ENCODE peak calls at places on chromosome 2, in ten cellular contexts. One of them, this sample, is unnamed.

GRCh38 chr2:23488584-23488983 is 103.6 kb downstream of the KLHL29 start:
- DNase-seq in GM04504: no peak
- DNase-seq in body of pancreas: no peak
- DNase-seq in ecto neural progenitor cell: no peak
- DNase-seq in GM06990: no peak
- DNase-seq in kidney epithelial cell: no peak
- DNase-seq in hepatocyte: no peak
- DNase-seq in astrocyte: no peak
- DNase-seq in H7: no peak
- DNase-seq in T-helper 2 cell: no peak
- DNase-seq in this sample: no peak

GRCh38 chr2:10220045-10220444 is 82.7 kb upstream of the HPCAL1 start:
- DNase-seq in GM06990: no peak
- DNase-seq in T-helper 2 cell: no peak
- DNase-seq in astrocyte: no peak
- DNase-seq in GM04504: no peak
- DNase-seq in kidney epithelial cell: no peak
- DNase-seq in body of pancreas: no peak
- DNase-seq in hepatocyte: no peak
- DNase-seq in H7: no peak
- DNase-seq in ecto neural progenitor cell: no peak
- DNase-seq in this sample: no peak

GRCh38 chr2:181456660-181457120 is 496 bp upstream of the ITGA4 start:
- DNase-seq in H7: peak; percentile 36
- DNase-seq in astrocyte: peak; percentile 20
- DNase-seq in kidney epithelial cell: no peak
- DNase-seq in GM04504: no peak
- DNase-seq in T-helper 2 cell: peak; percentile 47
- DNase-seq in hepatocyte: peak; percentile 7
- DNase-seq in ecto neural progenitor cell: peak; percentile 58
- DNase-seq in GM06990: peak; percentile 84
- DNase-seq in body of pancreas: peak; percentile 61
- DNase-seq in this sample: no peak

GRCh38 chr2:68250196-68250595 is 2.1 kb downstream of the PPP3R1 start:
- DNase-seq in astrocyte: no peak
- DNase-seq in ecto neural progenitor cell: no peak
- DNase-seq in body of pancreas: no peak
- DNase-seq in hepatocyte: no peak
- DNase-seq in H7: no peak
- DNase-seq in GM06990: no peak
- DNase-seq in GM04504: no peak
- DNase-seq in T-helper 2 cell: no peak
- DNase-seq in kidney epithelial cell: no peak
- DNase-seq in this sample: no peak

GRCh38 chr2:110116033-110116710 is 550 bp upstream of the MALL start:
- DNase-seq in GM06990: no peak
- DNase-seq in hepatocyte: peak; percentile 50
- DNase-seq in ecto neural progenitor cell: peak; percentile 60
- DNase-seq in astrocyte: peak; percentile 64
- DNase-seq in T-helper 2 cell: no peak
- DNase-seq in H7: peak; percentile 84
- DNase-seq in body of pancreas: no peak
- DNase-seq in kidney epithelial cell: no peak
- DNase-seq in GM04504: peak; percentile 60
- DNase-seq in this sample: peak; percentile 41

GRCh38 chr2:134669731-134670669 is 48.8 kb downstream of the TMEM163 start:
- DNase-seq in T-helper 2 cell: peak; percentile 39
- DNase-seq in astrocyte: no peak
- DNase-seq in ecto neural progenitor cell: no peak
- DNase-seq in hepatocyte: no peak
- DNase-seq in GM04504: no peak
- DNase-seq in body of pancreas: peak; percentile 89
- DNase-seq in GM06990: no peak
- DNase-seq in H7: no peak
- DNase-seq in kidney epithelial cell: peak; percentile 26
- DNase-seq in this sample: no peak

GRCh38 chr2:233063269-233063975 is 3.3 kb downstream of the INPP5D start:
- DNase-seq in body of pancreas: no peak
- DNase-seq in astrocyte: no peak
- DNase-seq in GM04504: no peak
- DNase-seq in kidney epithelial cell: no peak
- DNase-seq in ecto neural progenitor cell: no peak
- DNase-seq in GM06990: peak; percentile 61
- DNase-seq in T-helper 2 cell: no peak
- DNase-seq in H7: peak; percentile 90
- DNase-seq in hepatocyte: no peak
- DNase-seq in this sample: no peak

GRCh38 chr2:196218109-196218508 is 46.7 kb upstream of the STK17B start:
- DNase-seq in GM04504: no peak
- DNase-seq in T-helper 2 cell: no peak
- DNase-seq in GM06990: no peak
- DNase-seq in hepatocyte: no peak
- DNase-seq in body of pancreas: no peak
- DNase-seq in astrocyte: no peak
- DNase-seq in H7: no peak
- DNase-seq in kidney epithelial cell: no peak
- DNase-seq in ecto neural progenitor cell: no peak
- DNase-seq in this sample: no peak

GRCh38 chr2:144971937-144972336 is 452.0 kb upstream of the ZEB2 start:
- DNase-seq in H7: no peak
- DNase-seq in astrocyte: no peak
- DNase-seq in GM06990: no peak
- DNase-seq in GM04504: no peak
- DNase-seq in body of pancreas: no peak
- DNase-seq in kidney epithelial cell: no peak
- DNase-seq in T-helper 2 cell: no peak
- DNase-seq in hepatocyte: no peak
- DNase-seq in ecto neural progenitor cell: no peak
- DNase-seq in this sample: no peak

GRCh38 chr2:85589982-85590791 is 5.4 kb upstream of the RNF181 start:
- DNase-seq in GM04504: peak; percentile 72
- DNase-seq in T-helper 2 cell: no peak
- DNase-seq in H7: no peak
- DNase-seq in hepatocyte: no peak
- DNase-seq in body of pancreas: peak; percentile 67
- DNase-seq in GM06990: no peak
- DNase-seq in ecto neural progenitor cell: no peak
- DNase-seq in kidney epithelial cell: no peak
- DNase-seq in astrocyte: peak; percentile 100
- DNase-seq in this sample: peak; percentile 94

GRCh38 chr2:10316860-10317259 is 14.2 kb downstream of the HPCAL1 start:
- DNase-seq in astrocyte: no peak
- DNase-seq in kidney epithelial cell: no peak
- DNase-seq in body of pancreas: no peak
- DNase-seq in T-helper 2 cell: no peak
- DNase-seq in GM06990: no peak
- DNase-seq in GM04504: no peak
- DNase-seq in ecto neural progenitor cell: no peak
- DNase-seq in H7: no peak
- DNase-seq in hepatocyte: no peak
- DNase-seq in this sample: no peak

GRCh38 chr2:102278720-102279390 is 32.5 kb upstream of the IL1RL1 start:
- DNase-seq in kidney epithelial cell: no peak
- DNase-seq in hepatocyte: no peak
- DNase-seq in GM04504: no peak
- DNase-seq in astrocyte: peak; percentile 18
- DNase-seq in H7: no peak
- DNase-seq in ecto neural progenitor cell: no peak
- DNase-seq in GM06990: no peak
- DNase-seq in body of pancreas: peak; percentile 34
- DNase-seq in T-helper 2 cell: no peak
- DNase-seq in this sample: no peak

GRCh38 chr2:69717902-69718301 is 24.0 kb upstream of the ANXA4 start:
- DNase-seq in body of pancreas: no peak
- DNase-seq in T-helper 2 cell: no peak
- DNase-seq in GM04504: no peak
- DNase-seq in H7: peak; percentile 53
- DNase-seq in kidney epithelial cell: no peak
- DNase-seq in hepatocyte: no peak
- DNase-seq in ecto neural progenitor cell: no peak
- DNase-seq in GM06990: no peak
- DNase-seq in astrocyte: peak; percentile 81
- DNase-seq in this sample: peak; percentile 26

GRCh38 chr2:11530864-11531451 is 2.9 kb upstream of the GREB1 start:
- DNase-seq in hepatocyte: no peak
- DNase-seq in GM06990: no peak
- DNase-seq in kidney epithelial cell: no peak
- DNase-seq in GM04504: no peak
- DNase-seq in H7: no peak
- DNase-seq in T-helper 2 cell: no peak
- DNase-seq in ecto neural progenitor cell: no peak
- DNase-seq in astrocyte: no peak
- DNase-seq in body of pancreas: no peak
- DNase-seq in this sample: no peak

GRCh38 chr2:9057939-9058761 is 54.7 kb upstream of the MBOAT2 start:
- DNase-seq in ecto neural progenitor cell: no peak
- DNase-seq in kidney epithelial cell: peak; percentile 56
- DNase-seq in GM06990: no peak
- DNase-seq in GM04504: no peak
- DNase-seq in astrocyte: peak; percentile 88
- DNase-seq in hepatocyte: no peak
- DNase-seq in H7: no peak
- DNase-seq in body of pancreas: no peak
- DNase-seq in T-helper 2 cell: no peak
- DNase-seq in this sample: peak; percentile 92

GRCh38 chr2:241252778-241253475 is 62.5 kb downstream of the HDLBP start:
- DNase-seq in hepatocyte: no peak
- DNase-seq in T-helper 2 cell: no peak
- DNase-seq in astrocyte: no peak
- DNase-seq in GM04504: no peak
- DNase-seq in GM06990: no peak
- DNase-seq in kidney epithelial cell: no peak
- DNase-seq in body of pancreas: no peak
- DNase-seq in H7: no peak
- DNase-seq in ecto neural progenitor cell: no peak
- DNase-seq in this sample: no peak

GRCh38 chr2:149094217-149095015 is 55.9 kb downstream of the LYPD6B start:
- DNase-seq in T-helper 2 cell: no peak
- DNase-seq in astrocyte: peak; percentile 82
- DNase-seq in GM06990: no peak
- DNase-seq in hepatocyte: no peak
- DNase-seq in body of pancreas: no peak
- DNase-seq in ecto neural progenitor cell: no peak
- DNase-seq in kidney epithelial cell: no peak
- DNase-seq in H7: no peak
- DNase-seq in GM04504: peak; percentile 80
- DNase-seq in this sample: peak; percentile 87

GRCh38 chr2:12715878-12716249 is 872 bp upstream of the TRIB2 start:
- DNase-seq in T-helper 2 cell: peak; percentile 75
- DNase-seq in ecto neural progenitor cell: peak; percentile 81
- DNase-seq in kidney epithelial cell: no peak
- DNase-seq in GM04504: no peak
- DNase-seq in GM06990: peak; percentile 36
- DNase-seq in hepatocyte: peak; percentile 88
- DNase-seq in body of pancreas: peak; percentile 84
- DNase-seq in H7: peak; percentile 57
- DNase-seq in astrocyte: peak; percentile 67
- DNase-seq in this sample: peak; percentile 47

GRCh38 chr2:101205521-101205998 is 47.1 kb upstream of the CNOT11 start:
- DNase-seq in GM06990: no peak
- DNase-seq in hepatocyte: peak; percentile 80
- DNase-seq in kidney epithelial cell: peak; percentile 54
- DNase-seq in ecto neural progenitor cell: peak; percentile 53
- DNase-seq in astrocyte: peak; percentile 65
- DNase-seq in GM04504: peak; percentile 64
- DNase-seq in T-helper 2 cell: peak; percentile 14
- DNase-seq in body of pancreas: peak; percentile 82
- DNase-seq in H7: peak; percentile 71
- DNase-seq in this sample: peak; percentile 70

This sample was measured in NCI-H226.